ENCODE peak calls at places on chromosomes 1 and 21, in seven cellular contexts. Z is HFF-Myc, U is body of pancreas, Y is left ventricle myocardium inferior, C is thoracic aorta, Q is tibial nerve, E is AG09309. O is an unnamed sample.

GRCh38 chr1:230425252-230426061 is 675 bp downstream of the PGBD5 start:
- DNase-seq in C (no peak), E (no peak), Z (no peak), Y (no peak), U (peak; percentile 30), Q (no peak), O (no peak)

GRCh38 chr1:111465754-111466153 is 8.0 kb upstream of the C1orf162 start:
- DNase-seq in Z (no peak), C (no peak), Q (no peak), E (no peak), U (no peak), Y (no peak), O (no peak)

GRCh38 chr21:31630062-31630711 is 29.3 kb upstream of the SOD1 start:
- DNase-seq in Q (no peak), U (peak; percentile 93), Y (no peak), C (peak; percentile 10), E (peak; percentile 28), Z (peak; percentile 86), O (peak; percentile 82)

GRCh38 chr1:85611856-85612255 is 31.3 kb downstream of the CCN1 start:
- DNase-seq in C (no peak), Z (peak; percentile 99), U (peak; percentile 63), Y (no peak), Q (peak; percentile 30), E (peak; percentile 99), O (peak; percentile 100)

GRCh38 chr1:23845163-23845562 is 19.9 kb upstream of the HMGCL start:
- DNase-seq in U (no peak), Z (no peak), Y (no peak), E (no peak), C (no peak), Q (no peak), O (no peak)

GRCh38 chr1:113895084-113895483 is 7.7 kb upstream of the BCL2L15 start:
- DNase-seq in U (no peak), C (no peak), E (no peak), Q (no peak), Y (no peak), Z (no peak), O (no peak)

GRCh38 chr1:91884459-91885290 is 1.3 kb downstream of the TGFBR3 start:
- DNase-seq in Q (no peak), Y (peak; percentile 39), E (no peak), Z (no peak), C (no peak), U (peak; percentile 38), O (peak; percentile 48)

GRCh38 chr1:200493344-200493743 is 83.5 kb upstream of the ZNF281 start:
- DNase-seq in Y (no peak), Q (no peak), U (no peak), Z (no peak), C (no peak), E (no peak), O (no peak)

GRCh38 chr1:117615474-117615873 is 9.6 kb downstream of the TENT5C start:
- DNase-seq in Y (no peak), Q (no peak), Z (no peak), U (no peak), C (no peak), E (no peak), O (no peak)

GRCh38 chr1:170663011-170663410 is 920 bp upstream of the PRRX1 start:
- DNase-seq in Y (no peak), C (no peak), Q (no peak), E (no peak), Z (no peak), U (no peak), O (peak; percentile 83)

GRCh38 chr1:77888429-77889239 is at the start of gene NEXN:
- DNase-seq in Q (peak; percentile 50), Z (peak; percentile 27), Y (peak; percentile 90), C (peak; percentile 60), U (peak; percentile 83), E (no peak), O (peak; percentile 84)

GRCh38 chr1:246460411-246460810 is 46.7 kb downstream of the SMYD3 start:
- DNase-seq in Q (no peak), E (no peak), C (no peak), Y (no peak), U (no peak), Z (no peak), O (peak; percentile 41)

GRCh38 chr1:48223372-48224081 is 1.0 kb downstream of the SLC5A9 start:
- DNase-seq in Z (no peak), E (no peak), U (peak; percentile 56), Q (no peak), C (no peak), Y (no peak), O (no peak)

GRCh38 chr1:211829343-211830054 is 1.1 kb downstream of the LPGAT1 start:
- DNase-seq in U (peak; percentile 34), E (no peak), Y (peak; percentile 31), Z (no peak), C (no peak), Q (no peak), O (peak; percentile 20)

GRCh38 chr1:180842890-180843289 is 69.8 kb upstream of the KIAA1614 start:
- DNase-seq in Z (no peak), U (no peak), C (no peak), Y (no peak), E (no peak), Q (no peak), O (no peak)

GRCh38 chr1:154730251-154730650 is 122.3 kb upstream of the ADAR start:
- DNase-seq in U (no peak), E (no peak), Q (no peak), C (no peak), Y (no peak), Z (no peak), O (peak; percentile 53)

GRCh38 chr1:51998701-51999100 is 8.2 kb upstream of the RAB3B start:
- DNase-seq in Q (no peak), Z (no peak), Y (no peak), C (no peak), E (no peak), U (no peak), O (no peak)
- H3K4me3 ChIP-seq in Q (no peak overlapping the region), Z (no peak overlapping the region), Y (no peak overlapping the region), C (no peak overlapping the region), E (no peak overlapping the region), U (no peak overlapping the region), O (no peak overlapping the region)

DNA sequence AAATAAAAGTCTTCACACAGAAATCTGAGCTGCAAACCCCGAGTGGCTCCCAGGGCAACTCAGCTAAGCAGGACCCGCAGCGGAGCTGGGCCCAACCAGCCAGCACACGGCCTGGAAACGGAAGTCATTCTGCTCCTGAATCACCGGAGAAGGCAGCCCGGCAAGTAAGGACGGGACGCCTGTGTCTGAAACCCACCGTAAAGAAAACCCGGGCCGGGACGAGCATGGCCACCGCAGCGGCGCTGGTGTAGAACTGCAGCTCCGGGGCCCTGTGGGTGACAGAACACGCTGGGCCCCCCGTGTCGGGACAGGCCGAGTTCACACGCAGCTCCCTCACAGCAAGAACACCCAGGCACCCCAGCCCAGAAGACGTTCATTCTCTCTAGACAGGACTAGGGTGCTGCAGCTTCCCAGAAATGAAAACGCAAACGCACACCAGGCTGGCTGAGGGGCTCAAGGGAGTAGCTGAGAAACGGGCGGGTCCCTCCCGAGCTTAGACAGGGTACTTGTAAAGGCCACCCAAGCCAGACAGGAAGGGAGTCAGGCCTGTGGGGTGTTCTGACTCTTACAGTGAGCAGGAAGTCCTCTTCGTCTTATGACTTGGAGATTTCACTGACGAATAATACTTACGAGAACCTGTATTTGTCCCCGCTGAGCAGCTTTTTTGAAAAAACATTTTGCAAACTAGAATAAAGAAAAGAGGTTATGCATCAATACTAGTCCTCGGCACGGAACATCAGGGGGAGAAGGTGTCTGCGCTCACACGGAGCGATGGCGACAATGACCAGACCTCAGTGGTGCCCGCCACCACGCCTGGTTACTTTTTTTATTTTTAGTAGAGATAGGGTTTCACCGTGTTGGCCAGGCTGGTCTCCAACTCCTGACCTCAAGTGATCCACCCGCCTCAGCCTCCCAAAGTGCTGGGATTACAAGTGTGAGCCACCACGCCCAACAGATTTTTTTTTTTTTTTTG is 10.9 kb upstream of the CDK11B start:
- DNase-seq in E (no peak), Q (no peak), Z (no peak), U (no peak), Y (no peak), C (no peak), O (no peak)
- TF ChIP-seq CTCF in E (no peak), Q (no peak), Z (no peak), U (no peak), Y (no peak), C (no peak), O (no peak)

GRCh38 chr21:15534450-15534886 is 195.3 kb upstream of the USP25 start:
- DNase-seq in C (no peak), E (no peak), Y (no peak), Z (no peak), Q (no peak), U (no peak), O (no peak)

GRCh38 chr21:15533618-15534017 is 196.2 kb upstream of the USP25 start:
- DNase-seq in C (no peak), Y (no peak), Z (no peak), U (no peak), E (no peak), Q (no peak), O (no peak)

GRCh38 chr21:15543473-15543872 is 186.3 kb upstream of the USP25 start:
- DNase-seq in Q (no peak), E (no peak), Y (no peak), Z (no peak), C (no peak), U (no peak), O (no peak)

GRCh38 chr21:15539376-15539775 is 190.4 kb upstream of the USP25 start:
- DNase-seq in C (no peak), U (no peak), E (no peak), Y (no peak), Q (no peak), Z (no peak), O (no peak)
- H3K4me3 ChIP-seq in C (no peak overlapping the region), U (no peak overlapping the region), E (no peak overlapping the region), Y (no peak overlapping the region), Q (no peak overlapping the region), Z (no peak overlapping the region), O (no peak overlapping the region)

GRCh38 chr1:156600733-156601121 is 552 bp downstream of the GPATCH4 start:
- DNase-seq in E (no peak), Y (no peak), Z (no peak), C (no peak), Q (no peak), U (no peak), O (no peak)
- TF ChIP-seq CTCF in E (no peak), Y (no peak), Z (no peak), C (no peak), Q (no peak), U (no peak), O (no peak)